ENCODE peak calls at places on chromosomes 4 and X, in ten cellular contexts. C is fibroblast of the aortic adventitia, Q is tibial nerve, M is GM12865, B is PC-9, W is fibroblast of lung, I is epithelial cell of proximal tubule, X is astrocyte of the spinal cord, Z is sigmoid colon, E is breast epithelium. T is an unnamed sample.

GRCh38 chrX:20527458-20528099 is 260.9 kb upstream of the RPS6KA3 start:
- DNase-seq in B (no peak), X (peak; percentile 32), W (no peak), Z (no peak), I (no peak), C (peak; percentile 53), Q (no peak), M (no peak), E (no peak), T (no peak)

GRCh38 chrX:13013353-13014110 is 30.9 kb downstream of the FAM9C start:
- DNase-seq in B (no peak), Q (no peak), Z (peak; percentile 73), I (no peak), C (no peak), W (no peak), E (no peak), M (peak; percentile 78), X (no peak), T (no peak)

GRCh38 chrX:39777623-39778025 is 320.1 kb downstream of the BCOR start:
- DNase-seq in C (no peak), Z (no peak), Q (no peak), E (no peak), M (peak; percentile 19), X (no peak), I (no peak), W (no peak), B (no peak), T (no peak)

GRCh38 chrX:7987160-7987992 is 60.2 kb upstream of the PNPLA4 start:
- DNase-seq in Q (no peak), W (peak; percentile 68), I (no peak), B (no peak), X (peak; percentile 5), C (no peak), E (no peak), Z (no peak), M (peak; percentile 18), T (peak; percentile 47)

GRCh38 chr4:140095694-140096482 is 58.1 kb downstream of the MAML3 start:
- DNase-seq in I (no peak), C (peak; percentile 93), B (peak; percentile 46), W (peak; percentile 100), M (no peak), Z (peak; percentile 68), Q (no peak), X (peak; percentile 97), E (no peak), T (peak; percentile 95)

GRCh38 chr4:77433102-77433733 is 172.4 kb upstream of the CXCL13 start:
- DNase-seq in Z (no peak), Q (no peak), E (no peak), C (peak; percentile 58), I (peak; percentile 25), W (peak; percentile 26), X (peak; percentile 43), M (peak; percentile 61), B (peak; percentile 2), T (peak; percentile 64)

GRCh38 chr4:135508006-135508714 is 1306.6 kb upstream of the PABPC4L start:
- DNase-seq in X (peak; percentile 89), W (peak; percentile 93), B (peak; percentile 1), E (no peak), C (peak; percentile 44), M (no peak), Q (no peak), I (peak; percentile 19), Z (no peak), T (peak; percentile 95)

GRCh38 chrX:101659601-101660063 is at the start of gene ARMCX2:
- DNase-seq in Q (peak; percentile 31), C (peak; percentile 74), I (no peak), B (no peak), M (peak; percentile 63), Z (peak; percentile 86), W (peak; percentile 74), E (peak; percentile 40), X (peak; percentile 53), T (peak; percentile 37)

GRCh38 chrX:13968198-13968597 is 61.5 kb downstream of the GEMIN8 start:
- DNase-seq in E (no peak), W (no peak), X (no peak), M (no peak), Z (no peak), B (no peak), C (no peak), I (no peak), Q (no peak), T (no peak)

GRCh38 chrX:96906741-96907140 is 23.0 kb downstream of the RPA4 start:
- DNase-seq in Q (no peak), E (no peak), W (peak; percentile 72), C (peak; percentile 88), M (no peak), B (no peak), Z (no peak), X (peak; percentile 43), I (no peak), T (no peak)

GRCh38 chrX:44062842-44063241 is 89.7 kb upstream of the NDP start:
- DNase-seq in Z (no peak), C (no peak), M (no peak), B (peak; percentile 3), E (no peak), W (peak; percentile 18), I (no peak), X (no peak), Q (no peak), T (peak; percentile 46)

GRCh38 chrX:24999501-24999900 is 16.3 kb downstream of the ARX start:
- DNase-seq in X (no peak), Z (no peak), B (no peak), E (no peak), M (no peak), Q (no peak), W (no peak), C (no peak), I (no peak), T (no peak)

GRCh38 chrX:14267224-14267623 is 237.5 kb upstream of the GEMIN8 start:
- DNase-seq in M (no peak), X (no peak), I (no peak), Q (no peak), C (no peak), W (no peak), E (no peak), Z (no peak), B (no peak), T (no peak)

GRCh38 chr4:143294310-143294709 is 42.4 kb upstream of the GAB1 start:
- DNase-seq in I (no peak), B (no peak), E (peak; percentile 58), M (no peak), Q (peak; percentile 63), X (no peak), C (peak; percentile 97), W (peak; percentile 62), Z (peak; percentile 97), T (no peak)

GRCh38 chrX:37302569-37302968 is 46.6 kb upstream of the PRRG1 start:
- DNase-seq in C (peak; percentile 21), M (no peak), Z (no peak), X (no peak), Q (no peak), E (no peak), B (peak; percentile 29), I (no peak), W (peak; percentile 6), T (peak; percentile 20)
- TF ChIP-seq CTCF in C (peak; percentile 13), M (no peak), Z (no peak), X (peak; percentile 33), Q (peak; percentile 19), E (no peak), B (peak; percentile 49), I (peak; percentile 60), W (peak; percentile 44), T (peak; percentile 36)

GRCh38 chrX:140712413-140713173 is 3.0 kb downstream of the LINC00632 start:
- DNase-seq in B (no peak), E (peak; percentile 32), W (peak; percentile 65), I (no peak), C (no peak), Z (peak; percentile 67), M (peak; percentile 33), Q (peak; percentile 13), X (peak; percentile 82), T (peak; percentile 8)
- H3K4me3 ChIP-seq in B (no peak overlapping the region), E (peak overlapping the region; percentile 42), W (no peak overlapping the region), I (peak overlapping the region; percentile 23), C (no peak overlapping the region), Z (peak overlapping the region; percentile 39), M (no peak overlapping the region), Q (no peak overlapping the region), X (peak overlapping the region; percentile 28), T (no peak overlapping the region)

GRCh38 chr4:147933316-147933715 is 201.4 kb downstream of the ARHGAP10 start:
- DNase-seq in Z (no peak), M (no peak), E (no peak), W (no peak), Q (no peak), C (no peak), I (no peak), B (no peak), X (no peak), T (no peak)
- TF ChIP-seq CTCF in Z (no peak), M (no peak), E (no peak), W (peak; percentile 34), Q (no peak), C (peak; percentile 7), I (peak; percentile 16), B (no peak), X (peak; percentile 12), T (no peak)

DNA sequence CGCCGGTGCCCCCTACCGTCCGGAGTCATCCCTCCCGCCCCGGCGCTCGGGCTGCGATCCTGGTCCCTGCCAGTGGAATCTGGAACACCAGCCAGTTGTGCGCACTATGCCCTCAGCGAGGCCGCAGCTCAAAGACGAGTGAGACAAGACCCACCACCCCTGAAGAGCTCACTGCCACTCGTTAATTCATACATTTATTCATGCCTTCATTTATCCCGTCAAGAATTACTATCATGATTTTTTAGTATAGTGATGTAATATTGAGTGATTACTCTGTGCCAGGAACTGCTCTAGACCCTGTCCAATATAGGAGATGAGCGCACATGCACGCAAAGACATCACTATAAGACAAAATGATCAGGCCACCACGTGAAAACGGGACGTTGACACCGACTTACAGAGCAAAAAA is 252 bp upstream of the PPA2 start:
- DNase-seq in Q (peak; percentile 76), C (peak; percentile 76), B (peak; percentile 80), Z (peak; percentile 92), E (peak; percentile 79), I (no peak), X (peak; percentile 86), M (no peak), W (peak; percentile 80), T (peak; percentile 65)
- H3K4me3 ChIP-seq in Q (peak overlapping the region; percentile 97), C (peak overlapping the region; percentile 87), B (peak overlapping the region; percentile 81), Z (peak overlapping the region; percentile 98), E (peak overlapping the region; percentile 86), I (peak overlapping the region; percentile 78), X (peak overlapping the region; percentile 96), M (peak overlapping the region; percentile 98), W (peak overlapping the region; percentile 71), T (peak overlapping the region; percentile 96)

GRCh38 chr4:15982833-15983528 is 20.0 kb upstream of the FGFBP2 start:
- DNase-seq in Q (no peak), M (no peak), W (peak; percentile 68), B (no peak), Z (no peak), E (no peak), X (peak; percentile 28), I (peak; percentile 40), C (no peak), T (peak; percentile 21)
- TF ChIP-seq CTCF in Q (no peak), M (no peak), W (no peak), B (no peak), Z (no peak), E (no peak), X (no peak), I (no peak), C (no peak), T (no peak)

T was measured in bronchial epithelial cell.